ENCODE peak calls at places on chromosomes 13 and 19, in five cellular contexts. H, W, Z, O and M are unnamed samples.

GRCh38 chr13:24618219-24618955 is 61.8 kb upstream of the ATP12A start:
- DNase-seq in W (no peak), H (no peak), O (no peak), Z (peak), M (no peak)

GRCh38 chr19:57103573-57104277 is 16.1 kb upstream of the USP29 start:
- DNase-seq in W (peak), H (peak), O (peak), Z (peak), M (peak)

GRCh38 chr13:20174656-20175405 is 14.0 kb upstream of the GJA3 start:
- DNase-seq in Z (no peak), H (peak), O (peak), W (peak), M (peak)

GRCh38 chr13:52925221-52925620 is 76.8 kb upstream of the PCDH8 start:
- DNase-seq in Z (no peak), O (no peak), W (no peak), H (no peak), M (no peak)

GRCh38 chr13:107650081-107650701 is 565.1 kb downstream of the LIG4 start:
- DNase-seq in O (peak), Z (peak), W (peak), H (peak), M (no peak)

GRCh38 chr13:24127116-24127631 is 33.3 kb upstream of the SPATA13 start:
- DNase-seq in H (peak), W (peak), O (peak), Z (no peak), M (no peak)

GRCh38 chr19:15584095-15584494 is 30.9 kb upstream of the CYP4F8 start:
- DNase-seq in H (no peak), Z (no peak), O (no peak), W (no peak), M (no peak)

GRCh38 chr19:45419895-45420294 is 3.8 kb downstream of the ERCC1 start:
- DNase-seq in Z (no peak), W (no peak), O (no peak), H (no peak), M (no peak)

GRCh38 chr19:27671876-27672275 is 1541.1 kb downstream of the UQCRFS1 start:
- DNase-seq in H (peak), O (no peak), W (no peak), Z (no peak), M (no peak)

GRCh38 chr13:73844986-73845385 is 289.2 kb downstream of the KLF12 start:
- DNase-seq in O (peak), H (no peak), W (peak), Z (no peak), M (no peak)

GRCh38 chr13:86907116-86907515 is 764.1 kb upstream of the SLITRK5 start:
- DNase-seq in Z (no peak), O (no peak), W (peak), H (no peak), M (no peak)

GRCh38 chr13:82962422-82962821 is 919.9 kb downstream of the SLITRK1 start:
- DNase-seq in H (no peak), O (no peak), W (no peak), Z (no peak), M (no peak)

GRCh38 chr19:50204811-50205675 is 1.6 kb downstream of the MYH14 start:
- DNase-seq in Z (no peak), H (peak), O (no peak), W (no peak), M (no peak)

GRCh38 chr13:33787051-33787591 is 30.8 kb upstream of the RFC3 start:
- DNase-seq in H (no peak), W (no peak), Z (peak), O (peak), M (peak)
- H3K4me3 ChIP-seq in H (peak), W (peak), Z (peak), O (peak), M (peak)

GRCh38 chr13:44961997-44962396 is 27.3 kb downstream of the NUFIP1 start:
- DNase-seq in O (no peak), W (no peak), Z (no peak), H (no peak), M (no peak)

GRCh38 chr13:44969858-44970484 is 19.3 kb downstream of the NUFIP1 start:
- DNase-seq in Z (peak), O (peak), W (peak), H (no peak), M (peak)

GRCh38 chr13:44971656-44972595 is 17.3 kb downstream of the NUFIP1 start:
- DNase-seq in O (no peak), Z (no peak), W (peak), H (no peak), M (no peak)

GRCh38 chr13:44972956-44973581 is 16.2 kb downstream of the NUFIP1 start:
- DNase-seq in H (no peak), Z (peak), W (peak), O (peak), M (peak)

GRCh38 chr13:44967656-44968451 is 21.4 kb downstream of the NUFIP1 start:
- DNase-seq in H (no peak), Z (no peak), W (peak), O (peak), M (no peak)
- TF ChIP-seq CTCF in H (no peak), Z (no peak), W (peak), O (peak), M (peak)

GRCh38 chr19:9914315-9915207 is 21.8 kb downstream of the OLFM2 start:
- DNase-seq in O (peak), H (peak), W (peak), Z (peak), M (peak)
- H3K4me3 ChIP-seq in O (peak), H (peak), W (peak), Z (peak), M (peak)

DNA sequence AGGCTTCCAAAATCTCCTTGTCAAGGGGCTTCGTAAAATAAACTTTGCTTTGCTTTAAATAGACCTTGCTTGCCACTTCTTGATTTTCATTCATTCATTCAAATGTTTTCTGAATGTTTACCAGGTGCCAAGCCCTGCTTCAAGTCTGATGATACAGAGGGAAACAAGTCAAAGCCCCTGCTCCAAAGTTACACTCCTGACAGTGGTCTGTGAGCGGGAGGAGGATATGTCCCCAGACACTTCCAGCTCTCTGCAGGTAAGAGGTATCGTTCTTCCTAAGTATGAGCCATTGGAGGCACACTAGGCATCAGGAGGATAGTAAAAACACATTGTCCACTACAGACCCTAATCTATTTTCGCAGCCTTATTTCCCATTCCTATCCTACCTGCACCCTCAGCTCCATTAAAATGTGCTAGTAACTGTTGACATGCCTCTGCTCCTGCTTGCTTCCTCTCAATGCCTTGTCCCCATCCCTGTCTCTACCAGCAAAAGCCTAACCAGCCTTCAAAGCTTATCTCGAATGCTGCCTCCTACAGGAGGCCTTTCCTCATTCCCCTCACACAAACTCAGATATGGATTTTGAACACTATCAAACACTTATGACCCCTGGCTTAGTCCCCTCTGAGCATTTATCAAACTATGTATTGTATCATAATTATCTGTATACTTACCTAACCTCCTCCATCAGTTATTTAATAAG is 6.2 kb upstream of the WBP4 start:
- DNase-seq in O (no peak), H (no peak), W (no peak), Z (peak), M (no peak)
- TF ChIP-seq CTCF in O (peak), H (peak), W (peak), Z (peak), M (peak)